ENCODE peak calls at places on chromosomes 2 and 18, in six cellular contexts. N is WTC11, Z is ovary, X is RWPE2, I is endodermal cell, O is GM20000. G is an unnamed sample.

GRCh38 chr18:11260963-11261441 is 111.6 kb upstream of the PIEZO2 start:
- DNase-seq in Z (no peak), N (peak; percentile 17), X (no peak), I (peak; percentile 59), O (no peak), G (no peak)

GRCh38 chr2:133422946-133423345 is 145.3 kb downstream of the NCKAP5 start:
- DNase-seq in X (no peak), I (peak; percentile 62), Z (no peak), O (no peak), N (no peak), G (no peak)

GRCh38 chr2:1594281-1595171 is 149.8 kb downstream of the PXDN start:
- DNase-seq in O (no peak), X (peak; percentile 38), Z (no peak), I (peak; percentile 67), N (no peak), G (no peak)

GRCh38 chr2:182652326-182652725 is 63.7 kb upstream of the DNAJC10 start:
- DNase-seq in N (no peak), O (no peak), I (no peak), Z (no peak), X (no peak), G (no peak)

GRCh38 chr18:32057624-32058165 is 34.0 kb upstream of the RNF138 start:
- DNase-seq in X (no peak), I (peak; percentile 76), Z (no peak), N (peak; percentile 31), O (no peak), G (no peak)

GRCh38 chr2:190105554-190105953 is 43.0 kb upstream of the MSTN start:
- DNase-seq in I (no peak), Z (no peak), N (no peak), X (no peak), O (no peak), G (no peak)

GRCh38 chr2:197191177-197191947 is 119.2 kb downstream of the ANKRD44 start:
- DNase-seq in X (no peak), N (no peak), O (peak; percentile 49), Z (no peak), I (no peak), G (peak; percentile 43)

GRCh38 chr2:68469935-68470334 is 2.5 kb downstream of the APLF start:
- DNase-seq in N (no peak), Z (no peak), O (no peak), I (no peak), X (no peak), G (no peak)

GRCh38 chr2:67055387-67056304 is 341.5 kb upstream of the ETAA1 start:
- DNase-seq in N (no peak), I (no peak), Z (no peak), O (no peak), X (no peak), G (no peak)

GRCh38 chr2:8268172-8268783 is 413.6 kb upstream of the ID2 start:
- DNase-seq in I (no peak), N (no peak), O (no peak), Z (peak; percentile 61), X (no peak), G (no peak)

GRCh38 chr2:218465987-218466633 is 47.2 kb downstream of the VIL1 start:
- DNase-seq in N (no peak), Z (no peak), I (no peak), X (no peak), O (no peak), G (no peak)

GRCh38 chr2:241547781-241548450 is 10.6 kb upstream of the BOK start:
- DNase-seq in I (peak; percentile 36), O (no peak), Z (no peak), N (no peak), X (no peak), G (no peak)

GRCh38 chr2:12493031-12493513 is 223.7 kb upstream of the TRIB2 start:
- DNase-seq in I (peak; percentile 75), O (no peak), Z (peak; percentile 93), X (peak; percentile 71), N (no peak), G (no peak)

GRCh38 chr2:237977380-237977779 is 10.6 kb downstream of the UBE2F start:
- DNase-seq in N (no peak), O (no peak), X (no peak), I (no peak), Z (no peak), G (no peak)

GRCh38 chr18:55546873-55547704 is 40.9 kb downstream of the TCF4 start:
- DNase-seq in I (no peak), N (no peak), Z (peak; percentile 46), X (no peak), O (no peak), G (no peak)

GRCh38 chr2:165601065-165601830 is 131.8 kb downstream of the CSRNP3 start:
- DNase-seq in Z (no peak), I (no peak), X (no peak), O (no peak), N (no peak), G (no peak)

GRCh38 chr2:168699834-168700417 is 102.5 kb upstream of the NOSTRIN start:
- DNase-seq in N (no peak), Z (peak; percentile 94), X (no peak), I (no peak), O (no peak), G (no peak)

GRCh38 chr2:240179186-240179815 is 38.8 kb upstream of the OTOS start:
- DNase-seq in X (peak; percentile 42), O (no peak), Z (no peak), I (no peak), N (no peak), G (no peak)

GRCh38 chr2:72153026-72153791 is 5.5 kb upstream of the CYP26B1 start:
- DNase-seq in I (peak; percentile 47), N (no peak), O (no peak), Z (no peak), X (no peak), G (no peak)

GRCh38 chr2:19673213-19673791 is 228.5 kb downstream of the TTC32 start:
- DNase-seq in I (peak; percentile 56), Z (no peak), O (no peak), N (no peak), X (no peak), G (no peak)

GRCh38 chr2:168449419-168449818 is 6.7 kb upstream of the CERS6 start:
- DNase-seq in O (no peak), N (no peak), I (no peak), X (no peak), Z (no peak), G (no peak)

GRCh38 chr2:208392300-208392699 is 14.3 kb upstream of the PTH2R start:
- DNase-seq in N (no peak), I (no peak), X (no peak), O (no peak), Z (no peak), G (no peak)

GRCh38 chr2:2663401-2664036 is 332.4 kb upstream of the MYT1L start:
- DNase-seq in N (no peak), Z (no peak), I (no peak), O (no peak), X (no peak), G (no peak)

GRCh38 chr2:107025869-107026380 is 140.0 kb upstream of the ST6GAL2 start:
- DNase-seq in X (no peak), N (no peak), Z (no peak), I (no peak), O (no peak), G (no peak)

GRCh38 chr2:159755788-159756187 is 42.2 kb downstream of the CD302 start:
- DNase-seq in Z (no peak), I (peak; percentile 67), X (no peak), N (no peak), O (no peak), G (no peak)

GRCh38 chr2:28434600-28434989 is 41.9 kb downstream of the FOSL2 start:
- DNase-seq in O (no peak), Z (no peak), I (no peak), N (no peak), X (no peak), G (no peak)

GRCh38 chr18:70973626-70974025 is 684.8 kb downstream of the SOCS6 start:
- DNase-seq in X (no peak), O (no peak), I (no peak), Z (no peak), N (no peak), G (no peak)

GRCh38 chr2:219277703-219278654 is 1.2 kb upstream of the DNAJB2 start:
- DNase-seq in I (peak; percentile 98), N (peak; percentile 87), O (peak; percentile 79), X (no peak), Z (peak; percentile 83), G (peak; percentile 81)

GRCh38 chr2:8541223-8541622 is 140.6 kb upstream of the ID2 start:
- DNase-seq in O (no peak), X (peak; percentile 17), N (no peak), Z (no peak), I (peak; percentile 20), G (no peak)

GRCh38 chr2:134601266-134601665 is 117.5 kb downstream of the TMEM163 start:
- DNase-seq in N (no peak), X (no peak), I (no peak), O (no peak), Z (no peak), G (no peak)

GRCh38 chr2:134600208-134600607 is 118.6 kb downstream of the TMEM163 start:
- DNase-seq in Z (no peak), N (no peak), O (no peak), X (no peak), I (no peak), G (no peak)

GRCh38 chr2:134599236-134599635 is 119.6 kb downstream of the TMEM163 start:
- DNase-seq in Z (no peak), O (no peak), I (no peak), N (no peak), X (no peak), G (no peak)

GRCh38 chr2:134602666-134603065 is 116.1 kb downstream of the TMEM163 start:
- DNase-seq in Z (no peak), I (no peak), N (no peak), O (no peak), X (no peak), G (no peak)

DNA sequence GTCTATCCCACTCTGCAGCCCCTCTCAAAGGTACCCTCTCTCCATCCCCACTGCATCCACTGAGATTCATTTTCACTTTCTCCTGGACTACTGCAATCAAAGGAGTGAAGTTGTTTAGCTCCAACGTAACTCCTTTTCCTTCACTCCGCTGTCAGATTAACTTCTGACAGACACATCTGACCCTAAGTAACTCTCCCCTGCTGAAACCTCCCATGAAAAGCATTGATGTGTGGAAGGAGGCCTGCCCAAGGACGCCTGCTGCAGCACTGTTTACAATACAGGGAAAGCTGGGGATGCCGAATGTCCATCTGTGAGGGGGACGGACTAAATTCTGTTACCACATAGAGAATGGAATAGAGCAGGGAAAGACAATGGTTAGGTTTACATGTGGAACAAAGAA is 114.8 kb downstream of the TMEM163 start:
- DNase-seq in O (no peak), Z (no peak), I (no peak), N (no peak), X (no peak), G (no peak)
- TF ChIP-seq CTCF in O (no peak), Z (no peak), I (no peak), N (no peak), X (no peak), G (no peak)

GRCh38 chr2:86298411-86299390 is 38.7 kb downstream of the REEP1 start:
- DNase-seq in Z (no peak), N (peak; percentile 20), O (no peak), X (no peak), I (peak; percentile 72), G (no peak)
- TF ChIP-seq CTCF in Z (no peak), N (no peak), O (no peak), X (no peak), I (peak; percentile 80), G (no peak)

GRCh38 chr18:48951448-48952286 is 902 bp upstream of the SMAD7 start:
- DNase-seq in N (peak; percentile 76), I (peak; percentile 95), O (peak; percentile 94), Z (peak; percentile 89), X (no peak), G (peak; percentile 87)
- TF ChIP-seq CTCF in N (no peak), I (peak; percentile 61), O (no peak), Z (no peak), X (no peak), G (peak; percentile 21)

GRCh38 chr2:5725794-5726463 is 33.7 kb downstream of the SOX11 start:
- DNase-seq in X (no peak), O (no peak), N (peak; percentile 79), I (peak; percentile 94), Z (no peak), G (no peak)
- TF ChIP-seq CTCF in X (no peak), O (no peak), N (no peak), I (no peak), Z (no peak), G (no peak)